ENCODE peak calls at places on chromosomes 6 and 20, in nine cellular contexts. One of them, this sample, is unnamed.

GRCh38 chr6:87714093-87714809 is 12.2 kb upstream of the AKIRIN2 start:
- DNase-seq in T-helper 17 cell: no peak
- DNase-seq in endothelial cell: no peak
- DNase-seq in Ammon's horn: no peak
- DNase-seq in endothelial cell of umbilical vein: peak
- DNase-seq in pancreas: no peak
- DNase-seq in fibroblast of lung: peak
- DNase-seq in stimulated activated CD4-positive, alpha-beta T cell treated with anti-CD3 and anti-CD28 coated beads, Interleukin-15, amount 100 ng/mL, for 1 hour: no peak
- DNase-seq in neural progenitor cell: no peak
- DNase-seq in this sample: no peak

GRCh38 chr6:45923831-45924391 is 91.7 kb downstream of the CLIC5 start:
- DNase-seq in Ammon's horn: no peak
- DNase-seq in fibroblast of lung: peak
- DNase-seq in T-helper 17 cell: no peak
- DNase-seq in pancreas: no peak
- DNase-seq in stimulated activated CD4-positive, alpha-beta T cell treated with anti-CD3 and anti-CD28 coated beads, Interleukin-15, amount 100 ng/mL, for 1 hour: no peak
- DNase-seq in endothelial cell: no peak
- DNase-seq in neural progenitor cell: no peak
- DNase-seq in endothelial cell of umbilical vein: no peak
- DNase-seq in this sample: peak

GRCh38 chr6:118598324-118598723 is 50.2 kb downstream of the PLN start:
- DNase-seq in fibroblast of lung: no peak
- DNase-seq in Ammon's horn: no peak
- DNase-seq in T-helper 17 cell: no peak
- DNase-seq in stimulated activated CD4-positive, alpha-beta T cell treated with anti-CD3 and anti-CD28 coated beads, Interleukin-15, amount 100 ng/mL, for 1 hour: no peak
- DNase-seq in endothelial cell of umbilical vein: no peak
- DNase-seq in endothelial cell: no peak
- DNase-seq in pancreas: no peak
- DNase-seq in neural progenitor cell: no peak
- DNase-seq in this sample: no peak

GRCh38 chr6:142696689-142697088 is 248.3 kb downstream of the HIVEP2 start:
- DNase-seq in pancreas: peak
- DNase-seq in neural progenitor cell: no peak
- DNase-seq in Ammon's horn: no peak
- DNase-seq in endothelial cell of umbilical vein: no peak
- DNase-seq in endothelial cell: no peak
- DNase-seq in stimulated activated CD4-positive, alpha-beta T cell treated with anti-CD3 and anti-CD28 coated beads, Interleukin-15, amount 100 ng/mL, for 1 hour: no peak
- DNase-seq in T-helper 17 cell: no peak
- DNase-seq in fibroblast of lung: no peak
- DNase-seq in this sample: no peak

GRCh38 chr6:81753709-81754678 is 1.5 kb upstream of the TENT5A start:
- DNase-seq in Ammon's horn: peak
- DNase-seq in T-helper 17 cell: peak
- DNase-seq in endothelial cell: peak
- DNase-seq in pancreas: peak
- DNase-seq in neural progenitor cell: peak
- DNase-seq in endothelial cell of umbilical vein: peak
- DNase-seq in fibroblast of lung: peak
- DNase-seq in stimulated activated CD4-positive, alpha-beta T cell treated with anti-CD3 and anti-CD28 coated beads, Interleukin-15, amount 100 ng/mL, for 1 hour: peak
- DNase-seq in this sample: peak

GRCh38 chr6:128784266-128784665 is 98.7 kb upstream of the LAMA2 start:
- DNase-seq in stimulated activated CD4-positive, alpha-beta T cell treated with anti-CD3 and anti-CD28 coated beads, Interleukin-15, amount 100 ng/mL, for 1 hour: no peak
- DNase-seq in endothelial cell: no peak
- DNase-seq in neural progenitor cell: no peak
- DNase-seq in T-helper 17 cell: no peak
- DNase-seq in pancreas: no peak
- DNase-seq in endothelial cell of umbilical vein: no peak
- DNase-seq in Ammon's horn: no peak
- DNase-seq in fibroblast of lung: no peak
- DNase-seq in this sample: no peak

GRCh38 chr6:44309092-44309491 is 4.1 kb downstream of the AARS2 start:
- DNase-seq in endothelial cell: no peak
- DNase-seq in fibroblast of lung: peak
- DNase-seq in neural progenitor cell: no peak
- DNase-seq in stimulated activated CD4-positive, alpha-beta T cell treated with anti-CD3 and anti-CD28 coated beads, Interleukin-15, amount 100 ng/mL, for 1 hour: no peak
- DNase-seq in endothelial cell of umbilical vein: no peak
- DNase-seq in pancreas: no peak
- DNase-seq in T-helper 17 cell: no peak
- DNase-seq in Ammon's horn: no peak
- DNase-seq in this sample: no peak

GRCh38 chr6:22826961-22827360 is 257.6 kb downstream of the HDGFL1 start:
- DNase-seq in T-helper 17 cell: no peak
- DNase-seq in neural progenitor cell: no peak
- DNase-seq in Ammon's horn: no peak
- DNase-seq in stimulated activated CD4-positive, alpha-beta T cell treated with anti-CD3 and anti-CD28 coated beads, Interleukin-15, amount 100 ng/mL, for 1 hour: no peak
- DNase-seq in fibroblast of lung: peak
- DNase-seq in endothelial cell: no peak
- DNase-seq in endothelial cell of umbilical vein: peak
- DNase-seq in pancreas: no peak
- DNase-seq in this sample: no peak

GRCh38 chr6:100464910-100465700 is at the start of gene SIM1:
- DNase-seq in neural progenitor cell: peak
- DNase-seq in T-helper 17 cell: no peak
- DNase-seq in stimulated activated CD4-positive, alpha-beta T cell treated with anti-CD3 and anti-CD28 coated beads, Interleukin-15, amount 100 ng/mL, for 1 hour: no peak
- DNase-seq in endothelial cell of umbilical vein: peak
- DNase-seq in Ammon's horn: no peak
- DNase-seq in endothelial cell: peak
- DNase-seq in fibroblast of lung: peak
- DNase-seq in pancreas: peak
- DNase-seq in this sample: peak

GRCh38 chr20:60210779-60211617 is 252.8 kb downstream of the CDH26 start:
- DNase-seq in Ammon's horn: peak
- DNase-seq in pancreas: no peak
- DNase-seq in neural progenitor cell: peak
- DNase-seq in endothelial cell: peak
- DNase-seq in T-helper 17 cell: peak
- DNase-seq in endothelial cell of umbilical vein: no peak
- DNase-seq in fibroblast of lung: peak
- DNase-seq in stimulated activated CD4-positive, alpha-beta T cell treated with anti-CD3 and anti-CD28 coated beads, Interleukin-15, amount 100 ng/mL, for 1 hour: peak
- DNase-seq in this sample: peak

GRCh38 chr6:85594197-85594930 is 706 bp upstream of the SNX14 start:
- DNase-seq in T-helper 17 cell: peak
- DNase-seq in pancreas: no peak
- DNase-seq in stimulated activated CD4-positive, alpha-beta T cell treated with anti-CD3 and anti-CD28 coated beads, Interleukin-15, amount 100 ng/mL, for 1 hour: no peak
- DNase-seq in endothelial cell: no peak
- DNase-seq in Ammon's horn: no peak
- DNase-seq in endothelial cell of umbilical vein: peak
- DNase-seq in fibroblast of lung: no peak
- DNase-seq in neural progenitor cell: peak
- DNase-seq in this sample: no peak

GRCh38 chr6:43923376-43924221 is 153.6 kb downstream of the VEGFA start:
- DNase-seq in pancreas: no peak
- DNase-seq in endothelial cell: no peak
- DNase-seq in fibroblast of lung: peak
- DNase-seq in stimulated activated CD4-positive, alpha-beta T cell treated with anti-CD3 and anti-CD28 coated beads, Interleukin-15, amount 100 ng/mL, for 1 hour: no peak
- DNase-seq in T-helper 17 cell: no peak
- DNase-seq in Ammon's horn: no peak
- DNase-seq in neural progenitor cell: no peak
- DNase-seq in endothelial cell of umbilical vein: no peak
- DNase-seq in this sample: no peak

GRCh38 chr20:33766686-33767085 is 34.9 kb downstream of the ZNF341 start:
- DNase-seq in Ammon's horn: no peak
- DNase-seq in endothelial cell of umbilical vein: no peak
- DNase-seq in endothelial cell: no peak
- DNase-seq in fibroblast of lung: no peak
- DNase-seq in neural progenitor cell: no peak
- DNase-seq in stimulated activated CD4-positive, alpha-beta T cell treated with anti-CD3 and anti-CD28 coated beads, Interleukin-15, amount 100 ng/mL, for 1 hour: no peak
- DNase-seq in pancreas: no peak
- DNase-seq in T-helper 17 cell: no peak
- DNase-seq in this sample: no peak

GRCh38 chr6:43355862-43356590 is 13.4 kb downstream of the ZNF318 start:
- DNase-seq in fibroblast of lung: peak
- DNase-seq in endothelial cell: no peak
- DNase-seq in pancreas: no peak
- DNase-seq in endothelial cell of umbilical vein: peak
- DNase-seq in Ammon's horn: peak
- DNase-seq in T-helper 17 cell: no peak
- DNase-seq in neural progenitor cell: peak
- DNase-seq in stimulated activated CD4-positive, alpha-beta T cell treated with anti-CD3 and anti-CD28 coated beads, Interleukin-15, amount 100 ng/mL, for 1 hour: no peak
- DNase-seq in this sample: no peak